ENCODE peak calls at places on chromosomes 4 and X, in four cellular contexts. I is transverse colon, F is Panc1, R is breast epithelium. L is an unnamed sample.

GRCh38 chrX:132737743-132738142 is 220.7 kb downstream of the HS6ST2 start:
- DNase-seq in R (peak), F (no peak), I (no peak), L (no peak)

GRCh38 chrX:53320543-53321215 is 39.3 kb upstream of the IQSEC2 start:
- DNase-seq in R (no peak), I (peak), F (no peak), L (no peak)

GRCh38 chr4:73669410-73670183 is 49.4 kb upstream of the RASSF6 start:
- DNase-seq in I (no peak), F (no peak), R (no peak), L (no peak)

GRCh38 chr4:156169861-156170260 is 216.2 kb upstream of the CTSO start:
- DNase-seq in F (no peak), I (no peak), R (no peak), L (no peak)

GRCh38 chr4:181971411-181971810 is 271.8 kb upstream of the TENM3 start:
- DNase-seq in F (no peak), R (no peak), I (no peak), L (no peak)

GRCh38 chrX:68440940-68441339 is 7.6 kb upstream of the OPHN1 start:
- DNase-seq in R (no peak), F (no peak), I (peak), L (no peak)

GRCh38 chr4:108172780-108173598 is 4.3 kb upstream of the LEF1 start:
- DNase-seq in F (no peak), R (no peak), I (peak), L (peak)

GRCh38 chr4:176193126-176193525 is 2.3 kb downstream of the SPATA4 start:
- DNase-seq in I (no peak), F (peak), R (no peak), L (no peak)

GRCh38 chrX:107715331-107716044 is 60.1 kb downstream of the TSC22D3 start:
- DNase-seq in F (no peak), I (peak), R (no peak), L (no peak)
- TF ChIP-seq POLR2AphosphoS5 in F (no peak), I (peak), R (no peak), L (no peak)

GRCh38 chr4:38866973-38867477 is 581 bp upstream of the FAM114A1 start:
- DNase-seq in F (no peak), R (no peak), I (no peak), L (no peak)

GRCh38 chr4:38865445-38865844 is 2.2 kb upstream of the FAM114A1 start:
- DNase-seq in I (peak), R (no peak), F (no peak), L (no peak)

GRCh38 chr4:38868055-38868965 is 704 bp downstream of the FAM114A1 start:
- DNase-seq in I (peak), F (no peak), R (peak), L (no peak)

GRCh38 chr4:38869511-38869910 is 1.9 kb downstream of the FAM114A1 start:
- DNase-seq in R (no peak), F (no peak), I (no peak), L (no peak)

GRCh38 chr4:38867478-38868054 is at the start of gene FAM114A1:
- DNase-seq in R (peak), F (no peak), I (peak), L (no peak)
- TF ChIP-seq POLR2AphosphoS5 in R (peak), F (no peak), I (no peak), L (no peak)

DNA sequence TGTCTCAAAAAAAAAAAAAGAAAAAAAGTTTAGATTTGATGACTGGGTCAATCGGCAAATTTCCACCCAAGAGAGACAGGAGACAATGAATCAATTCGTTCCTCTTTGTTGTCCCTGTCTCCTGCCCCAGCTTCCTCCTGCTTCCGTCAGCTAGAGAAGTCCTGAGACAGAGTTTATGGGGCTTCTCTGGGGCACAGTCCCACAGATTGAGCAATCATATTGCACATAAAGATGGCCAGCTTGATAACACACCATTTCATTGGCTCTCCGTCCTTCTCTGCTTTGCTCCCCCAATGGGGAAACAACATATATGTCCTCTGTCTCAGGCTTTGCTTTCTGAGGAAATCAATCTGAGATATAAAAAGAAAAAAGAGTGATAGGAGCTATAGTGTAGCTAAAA is 78.4 kb upstream of the FUNDC1 start:
- DNase-seq in F (no peak), I (peak), R (no peak), L (no peak)
- TF ChIP-seq POLR2AphosphoS5 in F (no peak), I (no peak), R (no peak), L (no peak)

GRCh38 chr4:142701017-142701416 is 145.1 kb downstream of the INPP4B start:
- DNase-seq in F (no peak), I (no peak), R (no peak), L (no peak)
- TF ChIP-seq POLR2AphosphoS5 in F (no peak), I (no peak), R (no peak), L (no peak)

DNA sequence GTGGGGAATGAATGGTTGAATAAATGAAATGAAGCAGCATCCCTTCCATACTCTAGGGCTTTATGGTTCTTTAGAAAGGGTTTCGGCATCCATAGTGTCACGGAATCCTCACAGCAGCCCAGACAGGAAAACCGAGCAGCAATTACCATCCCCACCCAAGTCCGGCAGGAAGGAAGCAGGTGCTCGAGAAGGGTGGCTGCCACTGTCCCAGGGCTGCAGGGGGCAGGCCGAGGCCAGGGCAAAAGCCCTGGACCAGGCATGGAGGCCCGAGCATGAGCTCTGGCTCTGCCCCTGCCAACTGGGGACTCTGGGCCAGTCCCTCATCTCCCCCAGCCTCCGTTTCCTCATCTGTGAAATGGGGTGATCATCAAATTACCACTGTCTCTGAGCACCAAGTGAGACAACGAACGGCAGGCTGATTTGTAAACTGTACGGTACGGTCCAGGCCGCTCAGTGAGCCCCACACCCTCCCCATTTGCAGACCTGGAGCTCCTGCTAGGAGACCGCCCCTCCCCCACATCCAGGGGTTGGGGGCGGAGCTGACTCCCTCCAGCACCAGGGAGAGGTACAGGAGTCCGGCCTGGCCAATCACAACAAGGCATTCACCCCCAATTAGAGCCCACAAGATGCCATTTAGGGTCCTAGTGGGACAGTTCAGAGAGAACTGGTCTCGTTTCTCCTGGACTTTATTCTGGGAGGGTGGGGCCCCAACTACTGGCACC is 100.4 kb downstream of the WFS1 start:
- DNase-seq in I (no peak), F (no peak), R (no peak), L (no peak)
- TF ChIP-seq POLR2AphosphoS5 in I (no peak), F (no peak), R (no peak), L (no peak)

DNA sequence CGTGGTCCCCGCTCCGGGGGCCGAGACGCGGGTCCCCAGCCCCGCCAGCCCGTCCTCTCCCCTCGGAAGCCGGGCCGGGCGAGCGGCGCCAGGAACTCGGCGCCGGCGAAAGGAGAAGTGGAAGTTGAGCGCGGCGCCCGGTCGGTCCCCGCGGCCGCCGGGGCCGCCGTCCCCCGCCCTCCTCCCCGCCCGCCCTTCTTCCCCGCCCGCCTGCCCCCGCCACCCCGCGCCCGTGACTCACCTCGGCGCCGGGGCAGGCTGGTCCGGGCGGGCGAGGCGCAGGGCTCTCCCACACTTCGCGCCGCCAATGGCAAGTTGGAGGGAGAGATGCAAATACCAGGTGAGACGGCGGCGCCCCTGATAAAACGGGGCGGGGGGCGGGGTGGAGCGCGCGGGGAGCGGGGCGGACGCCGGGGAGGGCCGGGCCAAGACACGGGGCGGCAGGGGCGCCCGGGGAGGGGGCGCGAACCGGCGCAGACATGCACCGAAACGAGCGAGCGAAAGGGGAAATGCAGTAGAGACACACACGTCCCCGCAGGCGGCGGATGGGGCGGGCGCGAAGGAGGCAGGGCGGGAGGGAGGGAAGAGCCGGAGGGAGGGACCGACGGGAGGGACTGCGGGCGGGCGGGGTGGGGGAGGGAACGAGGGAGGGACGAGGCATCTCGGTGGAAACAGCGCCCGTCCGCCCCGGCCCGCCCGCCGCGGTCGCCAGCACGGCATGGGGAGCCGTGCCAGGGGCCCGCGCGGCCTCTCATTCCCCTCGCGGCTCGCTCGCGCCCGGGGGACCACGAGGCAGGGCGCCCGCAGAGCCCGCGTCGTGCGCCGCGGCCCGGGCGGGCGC is at the start of gene ELF4:
- DNase-seq in R (no peak), I (peak), F (no peak), L (no peak)
- TF ChIP-seq POLR2AphosphoS5 in R (no peak), I (no peak), F (peak), L (no peak)